ENCODE peak calls at places on chromosomes 6 and 20, in five cellular contexts. W, P, K, Y and U are unnamed samples.

GRCh38 chr20:44464514-44464913 is 11.2 kb upstream of the TTPAL start:
- DNase-seq in W (no peak), Y (no peak), K (no peak), P (no peak), U (no peak)

GRCh38 chr6:10175330-10175729 is 239.5 kb downstream of the TFAP2A start:
- DNase-seq in Y (no peak), K (no peak), W (no peak), P (no peak), U (no peak)

GRCh38 chr20:13401596-13401995 is 180.5 kb downstream of the ISM1 start:
- DNase-seq in Y (no peak), K (no peak), P (no peak), W (no peak), U (no peak)

GRCh38 chr6:37623666-37624065 is 74.0 kb downstream of the MDGA1 start:
- DNase-seq in Y (no peak), P (no peak), K (no peak), W (no peak), U (no peak)

GRCh38 chr6:142240203-142240602 is 61.6 kb upstream of the ADGRG6 start:
- DNase-seq in K (peak), P (no peak), W (no peak), Y (no peak), U (no peak)

GRCh38 chr6:53014034-53014433 is 18.9 kb upstream of the GSTA4 start:
- DNase-seq in W (no peak), Y (no peak), K (peak), P (no peak), U (no peak)

GRCh38 chr6:99334526-99335127 is 14.8 kb downstream of the FAXC start:
- DNase-seq in K (peak), Y (no peak), W (peak), P (no peak), U (peak)

GRCh38 chr6:20400476-20401402 is 940 bp upstream of the E2F3 start:
- DNase-seq in P (no peak), Y (peak), K (peak), W (no peak), U (peak)

GRCh38 chr20:40670251-40670650 is 18.8 kb downstream of the MAFB start:
- DNase-seq in K (no peak), Y (no peak), W (no peak), P (no peak), U (no peak)

GRCh38 chr6:6884193-6884627 is 223.6 kb upstream of the RREB1 start:
- DNase-seq in P (no peak), Y (no peak), K (peak), W (no peak), U (no peak)

GRCh38 chr6:109446072-109446471 is 5.5 kb downstream of the SMPD2 start:
- DNase-seq in K (no peak), P (no peak), Y (no peak), W (no peak), U (no peak)

GRCh38 chr20:31547017-31547675 is 32.9 kb downstream of the HM13 start:
- DNase-seq in W (peak), Y (peak), K (peak), P (peak), U (peak)

GRCh38 chr6:49839957-49840356 is 26.4 kb downstream of the CRISP1 start:
- DNase-seq in P (no peak), K (no peak), W (no peak), Y (no peak), U (no peak)

GRCh38 chr20:50625986-50626677 is 65.2 kb downstream of the RIPOR3 start:
- DNase-seq in W (no peak), Y (no peak), K (peak), P (no peak), U (peak)

GRCh38 chr6:107458687-107459282 is 579 bp downstream of the PDSS2 start:
- DNase-seq in K (peak), P (peak), W (no peak), Y (peak), U (peak)

GRCh38 chr20:3805594-3806264 is 9.6 kb downstream of the CDC25B start:
- DNase-seq in P (no peak), W (no peak), K (peak), Y (no peak), U (no peak)

GRCh38 chr20:18524646-18525045 is 16.9 kb downstream of the SEC23B start:
- DNase-seq in K (peak), P (no peak), Y (no peak), W (no peak), U (no peak)

GRCh38 chr20:40880063-40880715 is 148.4 kb upstream of the TOP1 start:
- DNase-seq in P (no peak), K (no peak), W (no peak), Y (no peak), U (peak)

GRCh38 chr6:47633141-47633540 is 65.2 kb upstream of the ADGRF4 start:
- DNase-seq in K (peak), P (no peak), W (no peak), Y (no peak), U (no peak)

GRCh38 chr6:39314273-39314790 is at the start of gene KCNK17:
- DNase-seq in Y (no peak), W (no peak), K (no peak), P (no peak), U (no peak)

GRCh38 chr6:7543761-7544424 is 2.4 kb downstream of the DSP start:
- DNase-seq in P (no peak), W (no peak), Y (no peak), K (no peak), U (no peak)

GRCh38 chr6:89298680-89299450 is 16.2 kb downstream of the GABRR2 start:
- DNase-seq in K (peak), W (no peak), P (peak), Y (peak), U (no peak)

GRCh38 chr20:21682576-21682975 is 22.9 kb upstream of the PAX1 start:
- DNase-seq in W (no peak), K (no peak), Y (no peak), P (no peak), U (no peak)

GRCh38 chr20:62943396-62943795 is 5.4 kb downstream of the GID8 start:
- DNase-seq in W (no peak), Y (no peak), P (no peak), K (no peak), U (no peak)

GRCh38 chr6:108518714-108519576 is 41.8 kb upstream of the FOXO3 start:
- DNase-seq in P (no peak), Y (no peak), W (no peak), K (peak), U (peak)

GRCh38 chr6:16420715-16421461 is 182.5 kb downstream of the GMPR start:
- DNase-seq in Y (peak), P (peak), W (peak), K (peak), U (peak)

GRCh38 chr20:48681201-48681881 is 146.5 kb downstream of the PREX1 start:
- DNase-seq in K (peak), P (no peak), Y (no peak), W (no peak), U (no peak)

GRCh38 chr20:62212309-62212708 is 7.8 kb downstream of the HRH3 start:
- DNase-seq in P (no peak), W (no peak), Y (no peak), K (no peak), U (no peak)

GRCh38 chr6:148771212-148771601 is 24.4 kb downstream of the UST start:
- DNase-seq in P (no peak), W (no peak), K (no peak), Y (no peak), U (no peak)

GRCh38 chr6:20631525-20631924 is 97.3 kb downstream of the CDKAL1 start:
- DNase-seq in Y (no peak), K (no peak), W (no peak), P (no peak), U (no peak)

GRCh38 chr6:40947876-40948514 is 91.0 kb downstream of the UNC5CL start:
- DNase-seq in W (no peak), P (no peak), K (peak), Y (no peak), U (no peak)

GRCh38 chr6:1028744-1029143 is 283.2 kb upstream of the FOXQ1 start:
- DNase-seq in P (no peak), K (no peak), W (no peak), Y (no peak), U (no peak)

GRCh38 chr6:144094731-144095133 is 641 bp downstream of the SF3B5 start:
- DNase-seq in P (no peak), Y (no peak), W (no peak), K (no peak), U (no peak)